ENCODE peak calls at places on chromosomes 13 and 19, in seven cellular contexts. One of them, this sample, is unnamed.
A peak's percentile ranks its signal among the peaks of the same experiment; 100 is the strongest.

GRCh38 chr13:106205871-106206270 is 329.6 kb downstream of the EFNB2 start:
- DNase-seq in heart right ventricle: no peak
- DNase-seq in dorsolateral prefrontal cortex: no peak
- DNase-seq in GM12865: no peak
- DNase-seq in foreskin fibroblast: no peak
- DNase-seq in upper lobe of right lung: no peak
- DNase-seq in choroid plexus epithelial cell: no peak
- DNase-seq in this sample: no peak

GRCh38 chr13:88919970-88920628 is 1248.9 kb downstream of the SLITRK5 start:
- DNase-seq in heart right ventricle: no peak
- DNase-seq in dorsolateral prefrontal cortex: no peak
- DNase-seq in foreskin fibroblast: no peak
- DNase-seq in choroid plexus epithelial cell: no peak
- DNase-seq in upper lobe of right lung: no peak
- DNase-seq in GM12865: peak; percentile 35
- DNase-seq in this sample: no peak

GRCh38 chr13:43776680-43777079 is 10.1 kb downstream of the ENOX1 start:
- DNase-seq in GM12865: no peak
- DNase-seq in heart right ventricle: no peak
- DNase-seq in upper lobe of right lung: no peak
- DNase-seq in dorsolateral prefrontal cortex: no peak
- DNase-seq in foreskin fibroblast: no peak
- DNase-seq in choroid plexus epithelial cell: peak; percentile 50
- DNase-seq in this sample: no peak

GRCh38 chr19:40716031-40716654 is 543 bp downstream of the COQ8B start:
- DNase-seq in upper lobe of right lung: no peak
- DNase-seq in dorsolateral prefrontal cortex: no peak
- DNase-seq in choroid plexus epithelial cell: peak; percentile 87
- DNase-seq in heart right ventricle: no peak
- DNase-seq in GM12865: peak; percentile 58
- DNase-seq in foreskin fibroblast: peak; percentile 90
- DNase-seq in this sample: no peak

GRCh38 chr19:39402417-39403297 is 4.0 kb upstream of the ZFP36 start:
- DNase-seq in foreskin fibroblast: peak; percentile 94
- DNase-seq in dorsolateral prefrontal cortex: peak; percentile 79
- DNase-seq in GM12865: peak; percentile 96
- DNase-seq in heart right ventricle: peak; percentile 97
- DNase-seq in choroid plexus epithelial cell: peak; percentile 94
- DNase-seq in upper lobe of right lung: peak; percentile 97
- DNase-seq in this sample: peak; percentile 63

GRCh38 chr19:34241513-34242337 is 12.6 kb upstream of the GARRE1 start:
- DNase-seq in choroid plexus epithelial cell: peak; percentile 39
- DNase-seq in heart right ventricle: no peak
- DNase-seq in dorsolateral prefrontal cortex: no peak
- DNase-seq in GM12865: peak; percentile 80
- DNase-seq in foreskin fibroblast: no peak
- DNase-seq in upper lobe of right lung: peak; percentile 88
- DNase-seq in this sample: no peak

GRCh38 chr19:984165-984967 is at the start of gene WDR18:
- DNase-seq in foreskin fibroblast: peak; percentile 80
- DNase-seq in dorsolateral prefrontal cortex: peak; percentile 94
- DNase-seq in choroid plexus epithelial cell: peak; percentile 89
- DNase-seq in heart right ventricle: peak; percentile 94
- DNase-seq in upper lobe of right lung: peak; percentile 97
- DNase-seq in GM12865: peak; percentile 94
- DNase-seq in this sample: peak; percentile 17

GRCh38 chr13:32838985-32839384 is 177.2 kb upstream of the KL start:
- DNase-seq in upper lobe of right lung: no peak
- DNase-seq in foreskin fibroblast: no peak
- DNase-seq in dorsolateral prefrontal cortex: no peak
- DNase-seq in choroid plexus epithelial cell: peak; percentile 69
- DNase-seq in GM12865: peak; percentile 85
- DNase-seq in heart right ventricle: peak; percentile 29
- DNase-seq in this sample: no peak

GRCh38 chr13:39930544-39931444 is 275.3 kb downstream of the COG6 start:
- DNase-seq in heart right ventricle: no peak
- DNase-seq in GM12865: peak; percentile 34
- DNase-seq in choroid plexus epithelial cell: no peak
- DNase-seq in foreskin fibroblast: no peak
- DNase-seq in upper lobe of right lung: no peak
- DNase-seq in dorsolateral prefrontal cortex: no peak
- DNase-seq in this sample: no peak

GRCh38 chr13:113964251-113964995 is 9.5 kb downstream of the C13orf46 start:
- DNase-seq in upper lobe of right lung: peak; percentile 57
- DNase-seq in foreskin fibroblast: no peak
- DNase-seq in dorsolateral prefrontal cortex: no peak
- DNase-seq in GM12865: no peak
- DNase-seq in choroid plexus epithelial cell: no peak
- DNase-seq in heart right ventricle: no peak
- DNase-seq in this sample: no peak

GRCh38 chr13:113963376-113963775 is 10.5 kb downstream of the C13orf46 start:
- DNase-seq in foreskin fibroblast: no peak
- DNase-seq in dorsolateral prefrontal cortex: no peak
- DNase-seq in GM12865: no peak
- DNase-seq in upper lobe of right lung: peak; percentile 38
- DNase-seq in heart right ventricle: no peak
- DNase-seq in choroid plexus epithelial cell: no peak
- DNase-seq in this sample: no peak

GRCh38 chr13:113965383-113965874 is 8.4 kb downstream of the C13orf46 start:
- DNase-seq in dorsolateral prefrontal cortex: no peak
- DNase-seq in foreskin fibroblast: no peak
- DNase-seq in heart right ventricle: no peak
- DNase-seq in GM12865: no peak
- DNase-seq in choroid plexus epithelial cell: no peak
- DNase-seq in upper lobe of right lung: no peak
- DNase-seq in this sample: no peak

GRCh38 chr13:113962386-113962785 is 11.5 kb downstream of the C13orf46 start:
- DNase-seq in heart right ventricle: no peak
- DNase-seq in choroid plexus epithelial cell: no peak
- DNase-seq in upper lobe of right lung: peak; percentile 37
- DNase-seq in dorsolateral prefrontal cortex: no peak
- DNase-seq in foreskin fibroblast: no peak
- DNase-seq in GM12865: no peak
- DNase-seq in this sample: no peak

DNA sequence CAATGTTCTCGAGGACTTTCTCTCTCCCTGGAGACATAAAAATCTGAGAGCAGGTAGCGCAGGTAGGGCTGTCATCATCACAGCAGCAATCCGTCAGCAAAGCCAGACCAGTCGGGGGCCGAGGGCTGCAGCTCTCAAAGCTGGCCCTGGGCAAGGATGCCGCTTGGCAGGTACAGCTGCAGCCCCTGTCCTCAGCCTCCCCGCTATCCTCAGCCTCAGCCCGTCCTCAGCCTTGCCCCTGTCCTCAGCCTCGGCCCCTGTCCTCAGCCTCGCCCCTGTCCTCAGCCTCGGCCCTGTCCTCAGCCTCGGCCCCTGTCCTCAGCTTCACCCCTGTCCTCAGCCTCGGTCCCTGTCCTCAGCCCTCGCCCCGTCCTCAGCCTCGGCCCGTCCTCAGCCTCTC is 10.9 kb downstream of the C13orf46 start:
- DNase-seq in foreskin fibroblast: no peak
- DNase-seq in upper lobe of right lung: peak; percentile 48
- DNase-seq in GM12865: no peak
- DNase-seq in heart right ventricle: no peak
- DNase-seq in dorsolateral prefrontal cortex: no peak
- DNase-seq in choroid plexus epithelial cell: no peak
- DNase-seq in this sample: no peak
- TF ChIP-seq CTCF in foreskin fibroblast: no peak
- TF ChIP-seq CTCF in upper lobe of right lung: no peak
- TF ChIP-seq CTCF in GM12865: no peak
- TF ChIP-seq CTCF in heart right ventricle: no peak
- TF ChIP-seq CTCF in dorsolateral prefrontal cortex: no peak
- TF ChIP-seq CTCF in choroid plexus epithelial cell: no peak
- TF ChIP-seq CTCF in this sample: no peak

GRCh38 chr13:22039961-22040360 is 369.1 kb downstream of the FGF9 start:
- DNase-seq in GM12865: no peak
- DNase-seq in choroid plexus epithelial cell: no peak
- DNase-seq in foreskin fibroblast: no peak
- DNase-seq in dorsolateral prefrontal cortex: no peak
- DNase-seq in heart right ventricle: no peak
- DNase-seq in upper lobe of right lung: no peak
- DNase-seq in this sample: no peak

GRCh38 chr13:22041741-22042140 is 370.9 kb downstream of the FGF9 start:
- DNase-seq in upper lobe of right lung: no peak
- DNase-seq in dorsolateral prefrontal cortex: no peak
- DNase-seq in choroid plexus epithelial cell: no peak
- DNase-seq in foreskin fibroblast: no peak
- DNase-seq in heart right ventricle: no peak
- DNase-seq in GM12865: no peak
- DNase-seq in this sample: no peak

GRCh38 chr13:22040810-22041364 is 370.0 kb downstream of the FGF9 start:
- DNase-seq in choroid plexus epithelial cell: no peak
- DNase-seq in GM12865: no peak
- DNase-seq in upper lobe of right lung: no peak
- DNase-seq in heart right ventricle: no peak
- DNase-seq in dorsolateral prefrontal cortex: no peak
- DNase-seq in foreskin fibroblast: no peak
- DNase-seq in this sample: no peak
- H3K4me3 ChIP-seq in choroid plexus epithelial cell: no peak overlapping the region
- H3K4me3 ChIP-seq in GM12865: no peak overlapping the region
- H3K4me3 ChIP-seq in upper lobe of right lung: peak overlapping the region; percentile 11
- H3K4me3 ChIP-seq in heart right ventricle: peak overlapping the region; percentile 3
- H3K4me3 ChIP-seq in dorsolateral prefrontal cortex: no peak overlapping the region
- H3K4me3 ChIP-seq in foreskin fibroblast: no peak overlapping the region
- H3K4me3 ChIP-seq in this sample: no peak overlapping the region

GRCh38 chr13:51818276-51818675 is 14.3 kb upstream of the DHRS12 start:
- DNase-seq in choroid plexus epithelial cell: no peak
- DNase-seq in upper lobe of right lung: no peak
- DNase-seq in heart right ventricle: peak; percentile 72
- DNase-seq in GM12865: no peak
- DNase-seq in dorsolateral prefrontal cortex: no peak
- DNase-seq in foreskin fibroblast: no peak
- DNase-seq in this sample: no peak
- TF ChIP-seq CTCF in choroid plexus epithelial cell: no peak
- TF ChIP-seq CTCF in upper lobe of right lung: no peak
- TF ChIP-seq CTCF in heart right ventricle: no peak
- TF ChIP-seq CTCF in GM12865: no peak
- TF ChIP-seq CTCF in dorsolateral prefrontal cortex: no peak
- TF ChIP-seq CTCF in foreskin fibroblast: no peak
- TF ChIP-seq CTCF in this sample: no peak

GRCh38 chr19:49814010-49814409 is 918 bp upstream of the FUZ start:
- DNase-seq in dorsolateral prefrontal cortex: no peak
- DNase-seq in foreskin fibroblast: no peak
- DNase-seq in heart right ventricle: no peak
- DNase-seq in GM12865: no peak
- DNase-seq in choroid plexus epithelial cell: no peak
- DNase-seq in upper lobe of right lung: no peak
- DNase-seq in this sample: no peak

GRCh38 chr19:49818691-49819331 is 722 bp downstream of the MED25 start:
- DNase-seq in heart right ventricle: no peak
- DNase-seq in GM12865: no peak
- DNase-seq in foreskin fibroblast: no peak
- DNase-seq in choroid plexus epithelial cell: no peak
- DNase-seq in dorsolateral prefrontal cortex: no peak
- DNase-seq in upper lobe of right lung: no peak
- DNase-seq in this sample: no peak

GRCh38 chr19:49817964-49818690 is at the start of gene MED25:
- DNase-seq in heart right ventricle: peak; percentile 85
- DNase-seq in GM12865: peak; percentile 91
- DNase-seq in dorsolateral prefrontal cortex: peak; percentile 69
- DNase-seq in choroid plexus epithelial cell: peak; percentile 84
- DNase-seq in upper lobe of right lung: peak; percentile 95
- DNase-seq in foreskin fibroblast: peak; percentile 77
- DNase-seq in this sample: peak; percentile 34

GRCh38 chr19:49812997-49813861 is at the start of gene FUZ:
- DNase-seq in choroid plexus epithelial cell: peak; percentile 99
- DNase-seq in dorsolateral prefrontal cortex: peak; percentile 99
- DNase-seq in foreskin fibroblast: peak; percentile 98
- DNase-seq in heart right ventricle: peak; percentile 98
- DNase-seq in upper lobe of right lung: peak; percentile 97
- DNase-seq in GM12865: peak; percentile 98
- DNase-seq in this sample: peak; percentile 94

DNA sequence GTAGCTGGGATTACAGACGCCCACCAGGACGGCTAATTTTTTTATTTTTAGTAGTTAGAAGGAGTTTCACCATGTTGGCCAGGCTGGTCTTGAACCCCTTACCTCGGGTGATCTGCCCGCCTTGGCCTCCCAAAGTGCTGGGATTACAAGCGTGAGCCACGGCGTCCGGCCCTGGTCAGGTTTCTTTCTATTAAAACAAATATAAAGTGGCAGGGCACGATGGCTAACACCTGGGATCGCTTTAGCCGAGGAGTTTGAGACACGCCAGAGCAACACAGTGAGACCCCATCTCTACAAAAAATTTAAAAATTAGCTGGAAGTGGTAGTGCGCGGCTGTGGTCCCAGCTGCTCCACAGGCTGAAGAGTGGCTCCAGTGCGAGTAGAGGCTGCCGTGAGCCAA is 1.5 kb upstream of the MED25 start:
- DNase-seq in heart right ventricle: no peak
- DNase-seq in dorsolateral prefrontal cortex: no peak
- DNase-seq in GM12865: no peak
- DNase-seq in choroid plexus epithelial cell: no peak
- DNase-seq in upper lobe of right lung: no peak
- DNase-seq in foreskin fibroblast: no peak
- DNase-seq in this sample: no peak
- H3K4me3 ChIP-seq in heart right ventricle: no peak overlapping the region
- H3K4me3 ChIP-seq in dorsolateral prefrontal cortex: peak overlapping the region; percentile 95
- H3K4me3 ChIP-seq in GM12865: no peak overlapping the region
- H3K4me3 ChIP-seq in choroid plexus epithelial cell: no peak overlapping the region
- H3K4me3 ChIP-seq in upper lobe of right lung: peak overlapping the region; percentile 81
- H3K4me3 ChIP-seq in foreskin fibroblast: peak overlapping the region; percentile 96
- H3K4me3 ChIP-seq in this sample: no peak overlapping the region

DNA sequence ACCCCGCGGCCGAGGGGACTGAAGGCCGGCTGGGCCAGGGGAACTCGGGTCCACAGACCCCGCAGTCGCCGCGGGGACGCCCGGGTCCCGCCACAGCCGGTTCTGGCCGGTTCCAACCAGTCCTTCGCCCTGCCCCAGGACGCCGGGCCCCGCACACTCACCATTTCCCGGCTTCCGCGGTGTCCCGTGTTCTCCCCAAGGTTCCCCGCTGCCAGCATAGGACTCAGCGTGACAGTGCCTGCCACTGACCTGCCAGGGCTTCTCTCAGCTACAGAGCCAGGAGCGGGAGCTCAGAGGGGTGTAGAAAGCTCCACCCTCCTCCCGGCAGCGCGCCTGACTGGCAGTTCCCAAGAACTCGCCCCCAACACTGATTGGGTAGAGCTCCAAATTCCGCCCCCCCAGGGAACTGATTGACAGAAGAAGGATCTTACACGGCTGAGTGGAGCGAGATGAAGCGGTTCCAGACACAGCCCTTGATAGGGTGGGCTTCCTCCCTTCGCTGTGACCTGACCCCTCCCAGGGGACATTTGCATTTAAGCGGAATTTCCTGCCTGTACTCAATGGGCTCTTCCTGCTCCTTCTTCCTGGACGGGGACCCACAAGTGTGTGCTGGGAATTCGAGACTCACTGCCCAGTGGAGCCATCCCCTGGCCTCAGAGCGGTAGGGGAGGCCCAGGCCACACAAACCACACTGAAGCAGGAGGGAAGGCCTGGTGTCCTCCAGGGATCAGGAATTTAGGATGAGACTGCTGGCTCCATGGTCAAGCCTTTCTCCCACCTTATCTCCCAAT is at the start of gene ZNF442:
- DNase-seq in choroid plexus epithelial cell: peak; percentile 97
- DNase-seq in heart right ventricle: peak; percentile 99
- DNase-seq in dorsolateral prefrontal cortex: peak; percentile 96
- DNase-seq in GM12865: peak; percentile 95
- DNase-seq in foreskin fibroblast: peak; percentile 92
- DNase-seq in upper lobe of right lung: peak; percentile 96
- DNase-seq in this sample: peak; percentile 73
- TF ChIP-seq CTCF in choroid plexus epithelial cell: peak; percentile 87
- TF ChIP-seq CTCF in heart right ventricle: peak; percentile 52
- TF ChIP-seq CTCF in dorsolateral prefrontal cortex: peak; percentile 46
- TF ChIP-seq CTCF in GM12865: no peak
- TF ChIP-seq CTCF in foreskin fibroblast: peak; percentile 81
- TF ChIP-seq CTCF in upper lobe of right lung: peak; percentile 70
- TF ChIP-seq CTCF in this sample: peak; percentile 80